ENCODE peak calls at places on chromosomes 11 and 22, in four cellular contexts. J is HFF-Myc, L is coronary artery, R is choroid plexus epithelial cell. Q is an unnamed sample.

GRCh38 chr11:79626135-79626748 is 185.4 kb upstream of the TENM4 start:
- DNase-seq in J (no peak), L (no peak), R (no peak), Q (no peak)

GRCh38 chr11:132351050-132351449 is 980.6 kb downstream of the NTM start:
- DNase-seq in J (no peak), L (no peak), R (no peak), Q (no peak)

GRCh38 chr11:67349036-67349435 is 4.3 kb downstream of the POLD4 start:
- DNase-seq in J (no peak), L (no peak), R (no peak), Q (no peak)

GRCh38 chr22:32323513-32324164 is 34.0 kb upstream of the RFPL3 start:
- DNase-seq in J (no peak), L (peak), R (no peak), Q (no peak)

GRCh38 chr11:27012254-27012921 is 18.5 kb downstream of the FIBIN start:
- DNase-seq in J (peak), L (no peak), R (peak), Q (peak)

GRCh38 chr22:49826603-49827306 is 918 bp downstream of the BRD1 start:
- DNase-seq in J (no peak), L (no peak), R (peak), Q (no peak)

GRCh38 chr11:112785717-112786116 is 175.5 kb upstream of the NCAM1 start:
- DNase-seq in J (no peak), L (no peak), R (peak), Q (no peak)

GRCh38 chr11:119026970-119027369 is 3.7 kb downstream of the SLC37A4 start:
- DNase-seq in J (no peak), L (no peak), R (no peak), Q (no peak)

GRCh38 chr22:47435204-47435487 is 672.7 kb downstream of the TBC1D22A start:
- DNase-seq in J (no peak), L (no peak), R (no peak), Q (no peak)

GRCh38 chr11:36033082-36033751 is 89.4 kb downstream of the LDLRAD3 start:
- DNase-seq in J (no peak), L (no peak), R (peak), Q (no peak)

GRCh38 chr11:61776561-61777075 is 15.8 kb downstream of the TMEM258 start:
- DNase-seq in J (no peak), L (no peak), R (peak), Q (peak)

GRCh38 chr11:113153847-113154246 is 160.5 kb upstream of the TTC12 start:
- DNase-seq in J (no peak), L (no peak), R (no peak), Q (no peak)

GRCh38 chr11:14249121-14249963 is 109.6 kb downstream of the RRAS2 start:
- DNase-seq in J (peak), L (no peak), R (peak), Q (peak)

DNA sequence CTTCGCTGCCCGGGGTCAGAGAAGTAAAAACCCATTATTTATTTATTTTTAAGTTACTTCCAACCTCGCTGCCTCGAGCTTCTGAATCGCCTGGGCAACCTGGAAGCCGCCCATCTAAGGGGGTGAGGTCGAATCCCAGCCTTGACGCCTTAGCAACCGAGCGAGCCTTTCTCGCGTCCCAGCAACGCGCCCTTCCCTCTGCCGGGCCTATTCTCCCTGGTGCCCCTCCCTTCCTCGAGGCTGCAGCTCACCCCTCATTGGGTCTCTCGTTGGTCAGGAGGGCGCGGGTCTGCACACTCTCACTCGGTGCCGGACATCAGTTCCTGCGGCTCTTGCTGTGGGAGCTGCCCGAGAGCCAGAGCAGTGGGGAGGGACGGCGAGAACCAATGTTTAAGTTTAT is at the start of gene CCDC81:
- DNase-seq in J (no peak), L (no peak), R (peak), Q (no peak)
- H3K4me3 ChIP-seq in J (no peak), L (peak), R (peak), Q (peak)

GRCh38 chr11:2564008-2564530 is 119.3 kb downstream of the KCNQ1 start:
- DNase-seq in J (no peak), L (no peak), R (no peak), Q (no peak)

GRCh38 chr11:2564588-2565440 is 120.0 kb downstream of the KCNQ1 start:
- DNase-seq in J (no peak), L (no peak), R (no peak), Q (no peak)

GRCh38 chr11:2562897-2563215 is 118.0 kb downstream of the KCNQ1 start:
- DNase-seq in J (no peak), L (no peak), R (no peak), Q (no peak)

GRCh38 chr11:2562181-2562581 is 117.4 kb downstream of the KCNQ1 start:
- DNase-seq in J (no peak), L (no peak), R (no peak), Q (no peak)

DNA sequence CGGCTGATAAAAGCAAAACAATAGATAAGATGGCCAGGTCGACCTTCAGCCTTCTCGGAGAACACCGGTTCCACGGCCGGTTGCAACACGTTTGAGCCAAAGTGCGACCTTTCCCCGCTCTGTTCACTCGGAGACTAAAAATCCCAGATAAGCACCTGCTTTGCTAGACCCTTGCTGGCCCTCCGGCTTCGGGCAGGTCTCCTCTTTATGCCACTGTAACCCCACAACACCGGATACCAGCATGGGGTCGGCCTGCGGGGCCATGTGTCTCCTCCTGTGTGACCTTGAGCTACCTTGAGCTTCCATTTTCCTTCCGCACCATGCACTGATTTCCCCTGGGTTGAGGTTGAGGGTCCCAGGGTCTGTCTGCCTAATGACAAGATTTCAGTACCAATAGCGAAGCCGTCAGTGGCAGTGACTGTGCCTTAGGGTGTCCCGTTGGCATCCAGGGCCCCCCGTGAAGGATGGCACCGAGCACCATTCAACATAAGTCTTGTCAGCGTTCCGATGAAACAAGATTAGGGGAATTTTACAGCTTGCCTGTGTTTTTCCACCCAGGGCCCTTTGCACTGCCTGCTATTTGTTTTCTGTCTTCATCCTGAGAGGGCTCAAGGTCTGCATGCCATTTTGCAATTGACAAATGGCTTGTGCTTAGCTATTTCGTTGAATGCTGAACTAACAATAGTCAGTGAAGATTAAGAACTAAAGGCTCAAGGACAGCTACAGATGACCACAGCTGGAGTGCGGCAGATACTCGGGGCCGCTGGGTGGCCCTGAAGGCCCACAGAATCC is 118.6 kb downstream of the KCNQ1 start:
- DNase-seq in J (no peak), L (no peak), R (no peak), Q (no peak)
- H3K4me3 ChIP-seq in J (no peak), L (no peak), R (no peak), Q (no peak)

DNA sequence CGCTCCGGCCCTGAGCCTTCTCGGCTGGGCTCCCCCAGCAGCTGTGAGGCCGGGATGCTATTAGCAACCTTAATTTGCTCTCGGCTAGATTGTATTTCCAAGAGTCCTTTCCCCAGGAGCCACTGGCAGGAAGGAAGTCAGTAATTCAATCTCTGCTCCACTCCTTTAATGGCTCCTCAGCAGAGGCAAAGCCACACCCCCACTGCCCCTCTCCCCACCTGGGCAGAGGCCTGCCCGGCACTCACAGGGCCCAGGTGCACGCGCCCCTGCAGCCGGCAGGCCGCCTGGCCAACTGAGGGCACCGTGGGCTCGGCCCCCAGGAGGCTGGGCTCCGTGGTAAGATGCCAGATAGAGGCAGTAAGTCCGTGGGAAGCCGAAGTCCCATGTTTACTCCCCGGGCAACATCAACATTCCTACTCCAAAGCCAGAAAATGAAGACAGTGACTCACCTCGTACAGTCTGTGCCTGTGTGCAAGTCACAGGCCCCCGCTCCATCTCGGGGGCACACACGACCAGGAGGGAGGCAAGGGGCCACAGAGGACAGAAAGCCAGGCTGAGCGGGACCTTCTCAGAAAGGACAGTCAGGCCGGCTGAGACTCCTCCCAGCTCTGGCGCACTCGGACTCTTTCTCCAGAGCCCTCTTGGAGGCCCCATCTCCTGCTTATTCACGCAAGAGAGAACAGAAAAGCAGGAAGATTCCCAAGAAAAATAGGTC is 5.1 kb downstream of the IGSF9B start:
- DNase-seq in J (no peak), L (peak), R (peak), Q (no peak)
- H3K4me3 ChIP-seq in J (no peak), L (peak), R (no peak), Q (no peak)

GRCh38 chr22:21991774-21992173 is 9.2 kb upstream of the TOP3B start:
- DNase-seq in J (no peak), L (no peak), R (no peak), Q (no peak)

GRCh38 chr22:21992593-21993237 is 10.1 kb upstream of the TOP3B start:
- DNase-seq in J (no peak), L (no peak), R (no peak), Q (no peak)

GRCh38 chr22:21990449-21991308 is 8.1 kb upstream of the TOP3B start:
- DNase-seq in J (no peak), L (no peak), R (no peak), Q (no peak)

GRCh38 chr22:21989049-21989448 is 6.5 kb upstream of the TOP3B start:
- DNase-seq in J (no peak), L (no peak), R (no peak), Q (no peak)

GRCh38 chr22:21991309-21991596 is 8.7 kb upstream of the TOP3B start:
- DNase-seq in J (no peak), L (no peak), R (no peak), Q (no peak)
- H3K4me3 ChIP-seq in J (no peak), L (no peak), R (no peak), Q (no peak)

DNA sequence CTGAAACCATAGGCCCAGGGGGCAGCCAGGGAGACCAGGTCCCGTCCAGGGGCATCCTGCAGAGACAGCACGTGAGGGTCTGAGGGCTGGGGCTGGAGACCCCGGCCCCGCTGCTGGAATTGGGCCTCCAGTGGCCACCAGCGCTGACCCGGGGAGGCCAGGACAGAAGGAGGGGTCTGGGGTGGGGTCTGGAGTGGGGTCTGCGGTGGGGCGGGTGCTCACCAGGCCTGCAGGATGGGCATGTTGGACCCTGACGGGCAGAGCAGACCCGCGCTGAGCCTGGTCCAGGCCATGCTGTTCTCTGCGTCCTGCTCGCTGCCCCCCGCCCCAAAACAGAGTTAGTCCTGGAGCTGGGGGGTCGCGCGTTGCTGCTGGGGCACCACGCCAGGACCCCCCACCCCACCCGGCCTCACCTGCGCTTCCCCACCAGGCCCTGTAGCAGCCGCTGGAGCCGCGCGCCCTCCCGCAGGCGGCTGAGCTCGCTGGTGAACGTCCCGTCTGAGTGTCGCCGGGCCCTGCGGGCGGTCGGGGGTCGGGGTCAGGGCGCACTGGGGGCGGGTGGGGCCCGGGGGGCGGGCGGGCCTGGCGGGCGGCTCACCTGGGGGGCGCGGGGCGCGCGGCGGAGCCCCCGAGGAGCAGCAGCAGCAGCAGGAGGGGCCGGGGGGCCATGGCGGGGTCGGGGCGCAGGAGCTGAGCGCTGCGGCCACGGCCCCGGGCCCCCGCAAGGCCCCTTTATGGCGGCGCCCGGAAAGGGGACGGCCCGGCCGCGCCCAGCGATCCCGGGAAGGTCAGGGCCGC is at the start of gene SCT:
- DNase-seq in J (no peak), L (peak), R (no peak), Q (no peak)
- H3K4me3 ChIP-seq in J (no peak), L (no peak), R (no peak), Q (no peak)

GRCh38 chr11:102470257-102470656 is 17.7 kb upstream of the TMEM123 start:
- DNase-seq in J (no peak), L (no peak), R (no peak), Q (no peak)
- H3K4me3 ChIP-seq in J (no peak), L (no peak), R (no peak), Q (no peak)

GRCh38 chr22:42343136-42343484 is 72.7 kb upstream of the TCF20 start:
- DNase-seq in J (no peak), L (no peak), R (no peak), Q (no peak)

GRCh38 chr22:42343551-42344081 is 73.2 kb upstream of the TCF20 start:
- DNase-seq in J (no peak), L (no peak), R (no peak), Q (no peak)

GRCh38 chr22:42342426-42343135 is 72.1 kb upstream of the TCF20 start:
- DNase-seq in J (no peak), L (no peak), R (no peak), Q (no peak)

GRCh38 chr22:42345458-42345857 is 75.0 kb upstream of the TCF20 start:
- DNase-seq in J (no peak), L (no peak), R (no peak), Q (no peak)

GRCh38 chr22:42344391-42344861 is 74.0 kb upstream of the TCF20 start:
- DNase-seq in J (no peak), L (no peak), R (peak), Q (no peak)
- H3K4me3 ChIP-seq in J (no peak), L (peak), R (peak), Q (peak)